ENCODE peak calls at places on chromosomes 3 and 15, in six cellular contexts. K, Y, W, G, R and Z are unnamed samples.

GRCh38 chr15:64942356-64942755 is 30.7 kb downstream of the ANKDD1A start:
- DNase-seq in K (no peak), Y (no peak), W (no peak), G (no peak), R (no peak), Z (no peak)

GRCh38 chr15:39273805-39274411 is 307.0 kb upstream of the THBS1 start:
- DNase-seq in K (no peak), Y (no peak), W (no peak), G (peak), R (peak), Z (no peak)

GRCh38 chr3:42600958-42601675 is 631 bp downstream of the NKTR start:
- DNase-seq in K (peak), Y (peak), W (no peak), G (peak), R (peak), Z (peak)

GRCh38 chr3:105865867-105866350 is 2.9 kb downstream of the CBLB start:
- DNase-seq in K (no peak), Y (no peak), W (no peak), G (no peak), R (no peak), Z (no peak)

GRCh38 chr15:50260969-50261496 is 4.5 kb downstream of the HDC start:
- DNase-seq in K (no peak), Y (no peak), W (no peak), G (peak), R (no peak), Z (peak)

GRCh38 chr3:38028621-38029361 is 651 bp downstream of the PLCD1 start:
- DNase-seq in K (no peak), Y (no peak), W (peak), G (no peak), R (no peak), Z (no peak)

GRCh38 chr15:67805008-67805681 is 20.2 kb upstream of the SKOR1 start:
- DNase-seq in K (no peak), Y (no peak), W (peak), G (no peak), R (no peak), Z (no peak)

GRCh38 chr15:67745059-67745993 is 80.0 kb upstream of the SKOR1 start:
- DNase-seq in K (no peak), Y (no peak), W (no peak), G (no peak), R (no peak), Z (peak)

GRCh38 chr3:172595648-172596393 is 72.6 kb upstream of the TNFSF10 start:
- DNase-seq in K (peak), Y (no peak), W (no peak), G (peak), R (peak), Z (peak)

GRCh38 chr3:180277036-180277435 is 240.3 kb upstream of the PEX5L start:
- DNase-seq in K (no peak), Y (no peak), W (no peak), G (peak), R (no peak), Z (no peak)

GRCh38 chr15:86355798-86356197 is 276.1 kb downstream of the AGBL1 start:
- DNase-seq in K (no peak), Y (no peak), W (no peak), G (no peak), R (no peak), Z (no peak)

GRCh38 chr3:134039161-134039862 is 9.6 kb upstream of the SLCO2A1 start:
- DNase-seq in K (no peak), Y (no peak), W (peak), G (peak), R (no peak), Z (no peak)

GRCh38 chr15:58724471-58724870 is 25.0 kb downstream of the ADAM10 start:
- DNase-seq in K (no peak), Y (no peak), W (no peak), G (no peak), R (no peak), Z (no peak)

GRCh38 chr15:70259030-70259424 is 161.3 kb upstream of the TLE3 start:
- DNase-seq in K (peak), Y (no peak), W (peak), G (no peak), R (peak), Z (peak)

GRCh38 chr3:106247902-106248684 is 379.3 kb upstream of the CBLB start:
- DNase-seq in K (no peak), Y (no peak), W (no peak), G (no peak), R (no peak), Z (no peak)

DNA sequence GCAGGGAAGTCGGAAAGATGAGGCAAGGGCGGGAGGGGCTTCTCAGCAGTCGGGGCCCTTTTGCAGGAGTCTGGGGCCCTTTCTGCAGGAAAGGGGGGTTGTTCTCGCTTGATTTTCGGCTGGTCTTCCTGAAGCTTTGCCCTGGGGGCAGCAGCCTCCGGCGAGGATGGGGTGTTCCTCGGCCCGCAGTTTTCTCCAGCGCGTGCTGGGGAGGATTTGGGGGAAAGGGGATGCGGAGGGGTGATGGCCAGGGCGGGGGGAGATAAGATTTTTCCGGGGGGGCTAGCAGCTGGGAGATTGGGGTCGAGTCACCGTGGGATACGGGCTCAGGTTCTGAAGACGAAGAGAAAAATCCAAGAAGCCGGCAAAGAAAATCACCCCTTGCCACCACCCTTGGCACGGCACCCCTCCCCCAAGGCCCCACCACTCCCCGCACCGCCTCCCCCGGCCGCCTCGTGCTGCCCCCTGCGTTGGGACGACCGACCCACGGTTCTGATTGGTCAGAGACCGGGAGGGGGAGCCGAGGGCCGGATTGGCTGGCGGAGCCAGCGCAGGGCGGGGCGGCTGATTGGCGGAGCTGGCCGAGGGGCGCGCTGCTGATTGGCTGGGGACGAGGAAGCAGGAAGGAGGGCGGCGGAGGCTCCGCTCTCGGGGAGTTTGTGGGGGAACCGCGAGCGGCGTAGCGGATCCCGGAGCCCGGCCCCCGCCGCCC is at the start of gene BAHD1:
- DNase-seq in K (peak), Y (peak), W (peak), G (peak), R (peak), Z (peak)
- TF ChIP-seq POLR2A in K (peak), Y (no peak), W (no peak), G (no peak), R (peak), Z (no peak)

GRCh38 chr15:89750560-89751542 is at the start of gene MESP1:
- DNase-seq in K (peak), Y (peak), W (peak), G (peak), R (peak), Z (peak)
- TF ChIP-seq POLR2A in K (peak), Y (peak), W (no peak), G (no peak), R (peak), Z (peak)

GRCh38 chr15:78063966-78064365 is 13.5 kb downstream of the TBC1D2B start:
- DNase-seq in K (no peak), Y (no peak), W (no peak), G (no peak), R (no peak), Z (no peak)

GRCh38 chr15:78067328-78068241 is 9.9 kb downstream of the TBC1D2B start:
- DNase-seq in K (no peak), Y (no peak), W (no peak), G (no peak), R (peak), Z (peak)

GRCh38 chr15:78065284-78065872 is 12.1 kb downstream of the TBC1D2B start:
- DNase-seq in K (peak), Y (peak), W (no peak), G (peak), R (peak), Z (no peak)

GRCh38 chr15:78064544-78064943 is 13.0 kb downstream of the TBC1D2B start:
- DNase-seq in K (no peak), Y (no peak), W (no peak), G (no peak), R (no peak), Z (no peak)

GRCh38 chr15:78065973-78066946 is 11.3 kb downstream of the TBC1D2B start:
- DNase-seq in K (no peak), Y (no peak), W (no peak), G (no peak), R (no peak), Z (no peak)
- TF ChIP-seq POLR2A in K (no peak), Y (no peak), W (no peak), G (no peak), R (no peak), Z (no peak)

DNA sequence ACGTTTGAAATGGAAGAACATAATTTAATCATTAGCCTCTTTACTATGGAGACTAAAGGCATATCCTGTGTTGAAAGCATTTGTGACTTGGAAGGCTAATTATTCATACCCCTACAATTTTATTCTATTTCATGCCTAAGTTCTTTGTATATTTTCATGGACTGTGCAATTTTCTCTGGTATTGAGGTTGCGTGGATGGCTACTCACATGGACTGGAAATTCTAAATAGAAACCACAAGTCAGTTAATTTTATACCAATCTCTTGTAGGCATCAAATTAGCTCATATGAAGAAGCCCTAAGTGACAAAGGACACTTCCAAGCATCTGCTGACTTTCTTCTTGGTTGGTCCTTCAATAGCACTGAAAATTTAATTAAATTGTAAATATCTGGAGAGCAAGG is 1353.5 kb downstream of the ROBO1 start:
- DNase-seq in K (no peak), Y (no peak), W (no peak), G (no peak), R (no peak), Z (no peak)
- TF ChIP-seq POLR2A in K (no peak), Y (no peak), W (no peak), G (no peak), R (no peak), Z (no peak)

DNA sequence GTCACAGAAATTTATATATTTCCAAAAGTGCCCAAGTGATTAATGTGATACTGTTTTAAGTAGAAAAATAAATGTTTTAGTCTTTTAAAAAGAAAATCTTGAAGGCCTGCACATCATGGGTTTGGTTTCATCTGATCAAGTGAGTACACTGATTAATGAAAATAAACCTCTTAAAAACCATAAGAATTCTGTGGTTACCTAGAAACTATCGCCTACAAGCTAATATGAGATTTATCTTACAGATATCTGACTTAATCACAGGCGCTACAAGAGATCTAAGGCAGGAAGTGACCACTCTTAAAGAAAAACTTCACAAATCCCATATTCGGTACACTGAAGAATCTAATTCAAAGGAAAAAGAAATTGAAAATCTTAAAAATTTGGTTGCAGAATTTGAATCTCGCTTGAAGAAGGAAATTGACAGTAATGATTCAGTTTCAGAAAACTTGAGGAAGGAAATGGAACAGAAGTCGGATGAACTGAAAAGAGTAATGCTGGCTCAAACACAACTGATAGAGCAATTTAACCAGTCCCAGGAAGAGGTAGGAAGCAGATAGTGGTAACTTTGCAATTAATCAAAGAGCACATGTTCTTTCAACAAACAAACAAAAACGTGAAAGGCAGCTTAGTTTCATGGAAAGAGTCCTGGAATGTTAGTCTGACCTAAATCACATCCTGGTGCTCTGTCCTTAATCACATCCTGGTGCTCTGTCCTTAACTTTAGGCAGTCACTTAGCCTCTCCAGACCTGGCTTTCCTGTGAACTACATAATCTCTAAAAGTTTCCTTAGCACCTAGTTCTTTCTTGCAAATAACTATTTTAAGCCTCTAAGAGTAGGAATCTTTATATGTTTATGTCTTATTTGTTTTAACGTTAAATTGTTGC is 131.8 kb downstream of the CCNL1 start:
- DNase-seq in K (no peak), Y (no peak), W (no peak), G (no peak), R (no peak), Z (no peak)
- TF ChIP-seq POLR2A in K (no peak), Y (no peak), W (no peak), G (no peak), R (no peak), Z (no peak)

GRCh38 chr3:184016169-184016570 is 1.5 kb downstream of the ABCC5 start:
- DNase-seq in K (no peak), Y (no peak), W (no peak), G (no peak), R (no peak), Z (peak)

GRCh38 chr3:184016820-184017671 is 638 bp downstream of the ABCC5 start:
- DNase-seq in K (peak), Y (peak), W (peak), G (peak), R (peak), Z (peak)

GRCh38 chr3:184017672-184018423 is at the start of gene ABCC5:
- DNase-seq in K (peak), Y (peak), W (peak), G (peak), R (peak), Z (peak)

GRCh38 chr3:184018424-184018973 is 815 bp upstream of the ABCC5 start:
- DNase-seq in K (no peak), Y (no peak), W (no peak), G (no peak), R (no peak), Z (no peak)

GRCh38 chr3:184015381-184016019 is 2.2 kb downstream of the ABCC5 start:
- DNase-seq in K (peak), Y (no peak), W (no peak), G (no peak), R (no peak), Z (peak)
- TF ChIP-seq POLR2A in K (peak), Y (no peak), W (no peak), G (no peak), R (no peak), Z (no peak)

GRCh38 chr15:90952901-90953677 is 1.6 kb upstream of the RCCD1 start:
- DNase-seq in K (no peak), Y (no peak), W (no peak), G (no peak), R (no peak), Z (no peak)

GRCh38 chr15:90955911-90956310 is 1.2 kb downstream of the RCCD1 start:
- DNase-seq in K (no peak), Y (no peak), W (no peak), G (peak), R (peak), Z (peak)

GRCh38 chr15:90953947-90954711 is 555 bp upstream of the RCCD1 start:
- DNase-seq in K (no peak), Y (no peak), W (no peak), G (no peak), R (no peak), Z (no peak)

GRCh38 chr15:90956551-90957104 is 1.9 kb downstream of the RCCD1 start:
- DNase-seq in K (peak), Y (peak), W (peak), G (no peak), R (peak), Z (peak)

DNA sequence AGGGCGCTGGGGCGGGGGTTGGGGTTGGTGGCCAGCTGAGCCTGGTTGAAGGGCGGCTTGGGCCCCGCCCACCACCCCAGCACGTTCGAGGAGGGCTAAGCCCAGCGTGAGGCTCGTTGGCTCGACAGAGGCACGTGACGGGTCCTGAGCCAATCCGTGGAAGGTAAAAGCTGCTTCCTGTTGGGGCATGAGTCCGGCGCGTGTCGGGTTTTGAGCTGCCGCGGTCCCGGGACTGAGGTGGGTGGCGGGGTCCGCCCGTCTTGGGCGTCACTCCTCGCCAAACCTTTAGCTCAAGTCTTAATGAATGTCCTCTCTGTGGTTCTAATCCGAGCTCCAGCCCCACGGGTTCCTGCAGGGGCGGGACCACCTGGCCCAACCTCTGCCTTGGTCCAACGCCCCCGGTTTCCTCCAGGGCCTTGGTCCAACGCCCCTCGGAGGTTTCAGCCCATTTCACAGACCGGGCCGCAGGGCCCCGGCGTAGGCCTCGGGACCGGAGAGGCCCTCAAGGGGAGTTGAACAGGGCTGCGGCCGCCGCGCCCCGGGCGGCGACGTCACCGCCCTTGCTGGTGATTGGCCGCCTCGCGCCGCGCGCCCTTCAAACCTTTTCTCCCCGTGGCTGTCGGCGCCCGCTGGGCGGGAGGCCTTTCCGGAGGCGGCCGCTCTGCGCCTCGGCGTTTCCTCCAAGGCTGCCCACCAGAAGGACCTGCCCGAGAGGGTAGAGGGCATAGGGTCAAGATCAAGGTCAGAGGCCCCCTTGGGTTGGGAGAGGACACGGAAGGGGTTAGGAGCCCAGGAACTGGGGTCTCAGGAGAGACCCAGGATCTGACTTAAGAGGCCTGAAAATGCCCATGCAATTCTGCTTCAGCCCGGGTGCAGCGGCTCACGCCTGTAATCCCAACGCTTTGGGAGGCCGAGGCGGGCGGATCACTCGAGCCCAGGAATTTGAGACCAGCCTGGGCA is at the start of gene RCCD1:
- DNase-seq in K (peak), Y (peak), W (peak), G (peak), R (peak), Z (peak)
- TF ChIP-seq POLR2A in K (peak), Y (peak), W (no peak), G (peak), R (peak), Z (peak)

DNA sequence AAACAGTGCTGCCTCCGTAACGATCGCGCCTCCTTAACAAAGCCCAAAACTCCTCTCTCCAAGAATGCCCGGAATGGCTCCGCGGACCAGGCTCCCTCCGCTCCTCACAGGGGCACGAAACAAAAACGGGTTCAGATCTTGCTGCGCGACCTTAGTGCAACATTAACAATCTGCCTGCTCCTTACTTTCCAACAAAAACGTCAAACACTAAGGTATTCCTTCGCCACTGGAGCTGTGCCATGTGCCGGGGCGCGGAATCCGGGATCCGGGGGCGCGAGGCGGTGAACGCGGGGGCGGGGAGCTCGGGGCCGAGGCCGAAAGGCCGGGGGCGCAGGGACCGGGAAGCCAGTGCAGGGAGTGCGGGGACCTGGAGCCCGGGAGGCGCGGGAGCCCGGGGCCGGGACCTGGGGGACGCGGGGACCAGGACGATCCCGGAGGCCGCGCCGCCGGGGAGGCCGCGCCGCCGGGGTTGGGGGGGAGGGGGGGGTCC is 424 bp downstream of the CYFIP1 start:
- DNase-seq in K (peak), Y (peak), W (peak), G (no peak), R (peak), Z (no peak)
- TF ChIP-seq POLR2A in K (no peak), Y (no peak), W (no peak), G (no peak), R (no peak), Z (no peak)

DNA sequence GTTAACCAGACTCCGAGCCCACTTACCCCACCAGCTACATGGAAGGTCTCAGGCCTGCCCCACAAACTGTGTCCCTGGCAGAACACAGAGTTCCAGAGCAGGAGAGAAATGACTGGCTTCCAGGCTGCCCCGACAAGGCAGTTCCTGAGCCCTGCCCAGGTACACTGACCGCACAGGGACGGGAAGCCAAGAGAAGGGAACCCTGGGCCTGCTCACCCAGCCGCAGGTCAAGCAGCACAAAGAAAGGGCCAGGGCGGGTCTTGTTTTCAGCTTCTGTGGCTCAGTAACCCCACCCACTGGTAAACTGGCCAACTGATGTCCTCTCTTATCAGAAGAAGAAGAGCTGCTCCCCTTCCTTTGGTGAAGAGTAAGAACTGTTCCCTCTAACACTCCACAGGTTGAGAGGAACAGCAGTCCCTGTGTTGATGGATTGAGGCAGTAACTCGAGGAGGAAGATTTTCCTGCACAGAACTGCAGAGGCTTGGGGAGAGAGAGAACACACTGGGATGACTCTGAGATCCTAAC is 68.4 kb downstream of the CRTC3 start:
- DNase-seq in K (peak), Y (peak), W (peak), G (peak), R (peak), Z (peak)
- TF ChIP-seq POLR2A in K (no peak), Y (no peak), W (no peak), G (no peak), R (no peak), Z (peak)